ENCODE peak calls at places on chromosomes 13 and 19, in seven cellular contexts. H, J, C, L, M, E and Z are unnamed samples.

GRCh38 chr19:45817725-45818301 is 2.7 kb upstream of the RSPH6A start:
- DNase-seq in H (no peak), J (no peak), C (no peak), L (no peak), M (no peak), E (no peak), Z (no peak)

GRCh38 chr13:105144020-105144419 is 1391.4 kb downstream of the EFNB2 start:
- DNase-seq in H (no peak), J (no peak), C (no peak), L (no peak), M (peak), E (no peak), Z (no peak)

GRCh38 chr13:92500192-92500591 is 726.4 kb upstream of the GPC6 start:
- DNase-seq in H (no peak), J (no peak), C (no peak), L (no peak), M (no peak), E (no peak), Z (no peak)

GRCh38 chr19:29841209-29841558 is 29.4 kb downstream of the CCNE1 start:
- DNase-seq in H (no peak), J (no peak), C (no peak), L (no peak), M (no peak), E (no peak), Z (no peak)

GRCh38 chr19:9916719-9917118 is 19.6 kb downstream of the OLFM2 start:
- DNase-seq in H (no peak), J (no peak), C (no peak), L (no peak), M (no peak), E (no peak), Z (no peak)

GRCh38 chr13:114097504-114097892 is 34.9 kb downstream of the RASA3 start:
- DNase-seq in H (no peak), J (no peak), C (no peak), L (no peak), M (no peak), E (no peak), Z (peak)

GRCh38 chr19:54470991-54471782 is 1.9 kb downstream of the CDC42EP5 start:
- DNase-seq in H (no peak), J (no peak), C (no peak), L (no peak), M (no peak), E (no peak), Z (peak)

GRCh38 chr13:46831588-46832194 is 34.7 kb upstream of the ESD start:
- DNase-seq in H (peak), J (peak), C (peak), L (peak), M (peak), E (peak), Z (no peak)

GRCh38 chr13:97319088-97319487 is 97.0 kb downstream of the MBNL2 start:
- DNase-seq in H (no peak), J (no peak), C (no peak), L (no peak), M (no peak), E (no peak), Z (no peak)

GRCh38 chr13:66700336-66700735 is 529.8 kb downstream of the PCDH9 start:
- DNase-seq in H (no peak), J (no peak), C (no peak), L (no peak), M (no peak), E (no peak), Z (no peak)

GRCh38 chr13:41611385-41611784 is 154.0 kb downstream of the RGCC start:
- DNase-seq in H (no peak), J (no peak), C (peak), L (no peak), M (no peak), E (no peak), Z (no peak)

GRCh38 chr19:15178629-15179308 is 22.0 kb downstream of the NOTCH3 start:
- DNase-seq in H (no peak), J (no peak), C (no peak), L (no peak), M (no peak), E (no peak), Z (no peak)

GRCh38 chr13:112712451-112712881 is 22.6 kb downstream of the ATP11A start:
- DNase-seq in H (no peak), J (no peak), C (no peak), L (no peak), M (peak), E (no peak), Z (no peak)

GRCh38 chr19:16627194-16627927 is 643 bp downstream of the MED26 start:
- DNase-seq in H (no peak), J (peak), C (peak), L (peak), M (no peak), E (no peak), Z (peak)

GRCh38 chr19:39946532-39946931 is 12.1 kb upstream of the FCGBP start:
- DNase-seq in H (no peak), J (no peak), C (no peak), L (no peak), M (no peak), E (no peak), Z (no peak)

GRCh38 chr13:30725331-30726085 is 9.8 kb upstream of the ALOX5AP start:
- DNase-seq in H (no peak), J (no peak), C (no peak), L (no peak), M (peak), E (no peak), Z (no peak)